ENCODE peak calls at places on chromosome 11, in four cellular contexts. M is SHP77, Y is fibroblast of lung, O is NCI-H345. G is an unnamed sample.

GRCh38 chr11:65593518-65594414 is 1.8 kb downstream of the KCNK7 start:
- DNase-seq in M (no peak), O (no peak), Y (peak; percentile 27), G (no peak)

GRCh38 chr11:87463486-87464102 is 425.9 kb downstream of the TMEM135 start:
- DNase-seq in M (peak; percentile 34), Y (peak; percentile 29), O (peak; percentile 54), G (no peak)

GRCh38 chr11:116072776-116073175 is 568.6 kb upstream of the CADM1 start:
- DNase-seq in Y (no peak), O (peak; percentile 7), M (no peak), G (no peak)

GRCh38 chr11:9004310-9004945 is 627 bp upstream of the NRIP3 start:
- DNase-seq in O (peak; percentile 76), Y (no peak), M (no peak), G (no peak)

GRCh38 chr11:47946682-47947575 is 33.4 kb upstream of the PTPRJ start:
- DNase-seq in Y (peak; percentile 98), O (no peak), M (no peak), G (peak; percentile 55)

GRCh38 chr11:101618691-101619090 is 34.9 kb upstream of the TRPC6 start:
- DNase-seq in M (no peak), Y (peak; percentile 70), O (no peak), G (no peak)

GRCh38 chr11:73177380-73178091 is 35.4 kb upstream of the FCHSD2 start:
- DNase-seq in M (no peak), Y (peak; percentile 29), O (no peak), G (no peak)

GRCh38 chr11:78418584-78419211 is 1.1 kb upstream of the GAB2 start:
- DNase-seq in Y (no peak), O (peak; percentile 11), M (no peak), G (no peak)

GRCh38 chr11:36333468-36333867 is 37.4 kb downstream of the PRR5L start:
- DNase-seq in O (no peak), M (no peak), Y (peak; percentile 32), G (no peak)